ENCODE peak calls at places on chromosomes 4 and X, in ten cellular contexts. M is H9, S is IMR-90, W is GM23248, Q is HepG2, H is H1, G is Karpas-422, P is A549, L is mammary epithelial cell, Z is neural progenitor cell. F is an unnamed sample.

GRCh38 chr4:47926667-47927258 is 12.4 kb upstream of the NFXL1 start:
- DNase-seq in H (no peak), G (peak), L (peak), Q (peak), S (peak), M (peak), Z (peak), P (peak), W (peak), F (no peak)

GRCh38 chr4:7642764-7643495 is 208.2 kb upstream of the PSAPL1 start:
- DNase-seq in P (no peak), Q (no peak), H (no peak), Z (no peak), G (no peak), L (no peak), W (no peak), S (no peak), M (no peak), F (no peak)

GRCh38 chr4:28774344-28774743 is 1913.7 kb downstream of the STIM2 start:
- DNase-seq in W (no peak), P (no peak), Z (no peak), Q (no peak), S (no peak), G (no peak), L (no peak), M (no peak), H (no peak), F (no peak)

GRCh38 chr4:52856802-52857201 is 5.3 kb upstream of the RASL11B start:
- DNase-seq in G (no peak), Z (no peak), W (no peak), M (no peak), L (no peak), H (no peak), Q (no peak), S (no peak), P (no peak), F (no peak)

GRCh38 chrX:45164021-45164621 is 36.6 kb downstream of the DIPK2B start:
- DNase-seq in Q (no peak), H (no peak), W (no peak), P (no peak), Z (no peak), G (no peak), M (no peak), L (no peak), S (no peak), F (no peak)

GRCh38 chr4:36426741-36427140 is 145.3 kb downstream of the DTHD1 start:
- DNase-seq in H (no peak), L (no peak), P (no peak), G (no peak), M (no peak), S (no peak), Z (no peak), Q (no peak), W (no peak), F (no peak)

GRCh38 chrX:69119122-69119521 is 46.1 kb downstream of the PJA1 start:
- DNase-seq in W (no peak), L (no peak), Z (no peak), P (no peak), H (no peak), Q (no peak), S (no peak), G (no peak), M (peak), F (no peak)

GRCh38 chr4:113919611-113920010 is 59.8 kb downstream of the ARSJ start:
- DNase-seq in H (no peak), L (peak), Q (no peak), M (no peak), G (no peak), P (no peak), W (peak), S (peak), Z (no peak), F (no peak)

GRCh38 chrX:100316987-100317386 is 93.1 kb downstream of the PCDH19 start:
- DNase-seq in S (no peak), P (no peak), L (peak), Z (no peak), G (no peak), Q (no peak), W (peak), H (no peak), M (no peak), F (no peak)

GRCh38 chr4:17647176-17647806 is 32.9 kb downstream of the MED28 start:
- DNase-seq in W (no peak), L (no peak), Q (no peak), Z (no peak), G (no peak), P (no peak), M (no peak), S (no peak), H (no peak), F (no peak)

GRCh38 chrX:147876849-147877646 is 34.7 kb upstream of the FMR1 start:
- DNase-seq in S (no peak), Q (no peak), G (no peak), P (no peak), M (no peak), W (no peak), L (no peak), H (no peak), Z (no peak), F (no peak)

GRCh38 chr4:4326136-4326535 is 36.1 kb downstream of the ZBTB49 start:
- DNase-seq in M (no peak), H (no peak), G (no peak), Z (no peak), P (no peak), Q (no peak), L (no peak), S (no peak), W (no peak), F (no peak)

GRCh38 chrX:13254076-13254785 is 65.6 kb downstream of the ATXN3L start:
- DNase-seq in Z (peak), P (no peak), G (peak), L (peak), W (peak), M (no peak), Q (peak), H (no peak), S (peak), F (peak)

DNA sequence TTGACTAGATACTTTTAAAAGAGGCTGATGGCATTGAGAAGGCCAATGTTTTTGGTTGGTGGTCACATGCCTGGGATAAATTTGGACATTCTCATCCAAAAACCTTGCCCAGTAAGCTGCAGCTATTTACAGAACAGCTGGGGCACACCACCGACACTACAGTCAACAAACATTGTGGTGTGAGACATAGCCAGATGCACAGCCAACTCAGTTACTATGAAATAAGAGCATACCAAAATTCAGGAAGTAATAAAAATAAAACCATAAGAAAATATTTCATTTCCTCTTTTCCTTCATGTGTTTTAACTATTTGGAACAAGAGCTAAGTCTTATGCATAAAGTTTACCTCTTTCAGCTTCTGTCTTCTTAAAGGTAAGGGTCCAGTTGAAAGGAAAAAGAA is 8.8 kb downstream of the PPM1K start:
- DNase-seq in P (no peak), S (peak), W (no peak), H (no peak), Q (no peak), L (no peak), G (peak), Z (no peak), M (no peak), F (no peak)
- H3K4me2 ChIP-seq in P (peak), S (no peak), W (no peak), H (no peak), Q (no peak), L (no peak), G (peak), Z (no peak), M (no peak), F (no peak)

GRCh38 chrX:41561045-41561444 is 113.9 kb downstream of the NYX start:
- DNase-seq in S (peak), P (peak), M (no peak), G (no peak), W (peak), Z (no peak), L (peak), H (no peak), Q (no peak), F (no peak)
- H3K4me2 ChIP-seq in S (peak), P (peak), M (no peak), G (no peak), W (peak), Z (no peak), L (no peak), H (no peak), Q (no peak), F (no peak)

DNA sequence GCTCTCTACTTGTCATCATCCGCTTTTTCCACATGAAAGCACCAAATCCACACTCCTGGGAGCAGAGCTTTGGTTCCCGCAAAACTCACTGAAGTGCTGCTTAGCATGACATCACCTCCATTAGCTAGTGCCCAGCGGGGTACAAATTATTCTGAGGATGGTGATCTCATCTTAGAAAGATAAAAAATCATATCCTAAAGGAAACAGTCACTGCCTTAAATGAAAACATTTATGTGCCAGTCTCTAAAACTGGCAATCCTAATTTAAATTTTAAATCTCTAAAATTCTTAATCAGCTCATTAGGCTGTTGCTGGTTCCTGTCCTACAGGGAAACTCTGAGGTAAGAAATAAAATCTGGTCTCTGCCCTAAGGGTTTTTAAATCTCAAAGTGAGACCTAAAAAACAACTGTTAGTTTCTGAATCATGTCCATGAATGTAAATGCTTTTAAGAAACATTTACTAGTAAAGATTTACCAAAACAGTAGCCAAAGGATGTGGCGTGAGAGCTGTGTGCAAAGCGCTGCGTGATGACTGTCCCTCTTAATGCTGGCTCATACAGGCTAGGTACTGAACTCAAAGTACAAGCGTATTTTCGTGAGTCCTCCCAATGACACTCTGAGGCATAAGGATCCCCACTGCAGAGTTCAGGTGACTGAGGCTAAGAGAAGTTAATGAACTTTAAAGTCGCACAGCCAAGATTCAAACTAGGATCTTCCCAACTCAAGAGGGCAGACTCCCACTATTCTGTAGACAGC is 4.5 kb downstream of the CASP3 start:
- DNase-seq in L (no peak), W (peak), H (no peak), P (no peak), M (no peak), Q (no peak), G (no peak), S (peak), Z (no peak), F (no peak)
- H3K4me2 ChIP-seq in L (no peak), W (no peak), H (peak), P (no peak), M (peak), Q (no peak), G (no peak), S (no peak), Z (peak), F (no peak)

GRCh38 chr4:163693211-163693610 is 198.7 kb downstream of the TMA16 start:
- DNase-seq in H (no peak), Q (no peak), L (no peak), P (no peak), Z (no peak), W (peak), G (no peak), S (peak), M (no peak), F (no peak)
- H3K4me2 ChIP-seq in H (no peak), Q (no peak), L (peak), P (peak), Z (no peak), W (no peak), G (no peak), S (peak), M (no peak), F (no peak)

F was measured in PC-9.